ENCODE peak calls at places on chromosome 17, in five cellular contexts. X, Y, G, L and N are unnamed samples.

GRCh38 chr17:80359422-80360110 is 55.4 kb upstream of the ENDOV start:
- DNase-seq in X (no peak), Y (no peak), G (no peak), L (no peak), N (no peak)

GRCh38 chr17:27555364-27555763 is 75.6 kb upstream of the LGALS9 start:
- DNase-seq in X (no peak), Y (no peak), G (no peak), L (no peak), N (no peak)

GRCh38 chr17:48055531-48056245 is 7.5 kb downstream of the NFE2L1 start:
- DNase-seq in X (peak; percentile 92), Y (no peak), G (peak; percentile 70), L (peak; percentile 96), N (peak; percentile 92)

GRCh38 chr17:1727258-1727789 is 2.8 kb downstream of the WDR81 start:
- DNase-seq in X (no peak), Y (no peak), G (no peak), L (no peak), N (no peak)

GRCh38 chr17:40038882-40039513 is 15.2 kb downstream of the MED24 start:
- DNase-seq in X (peak; percentile 87), Y (no peak), G (no peak), L (peak; percentile 74), N (peak; percentile 91)

GRCh38 chr17:27846042-27846655 is 45.8 kb upstream of the NOS2 start:
- DNase-seq in X (no peak), Y (no peak), G (no peak), L (no peak), N (no peak)

GRCh38 chr17:5958850-5959249 is 111.3 kb upstream of the WSCD1 start:
- DNase-seq in X (no peak), Y (no peak), G (no peak), L (no peak), N (no peak)

GRCh38 chr17:68771867-68772515 is 170.8 kb upstream of the FAM20A start:
- DNase-seq in X (peak; percentile 75), Y (peak; percentile 24), G (no peak), L (no peak), N (peak; percentile 76)

GRCh38 chr17:64499805-64500486 is 3.1 kb upstream of the POLG2 start:
- DNase-seq in X (peak; percentile 60), Y (no peak), G (no peak), L (no peak), N (peak; percentile 36)

GRCh38 chr17:79607941-79608728 is 2.7 kb downstream of the RBFOX3 start:
- DNase-seq in X (no peak), Y (peak; percentile 64), G (peak; percentile 38), L (peak; percentile 91), N (peak; percentile 15)

GRCh38 chr17:69460963-69461922 is 46.7 kb downstream of the MAP2K6 start:
- DNase-seq in X (no peak), Y (no peak), G (no peak), L (no peak), N (no peak)

GRCh38 chr17:30921544-30922196 is at the start of gene ADAP2:
- DNase-seq in X (no peak), Y (no peak), G (no peak), L (peak; percentile 68), N (peak; percentile 26)

GRCh38 chr17:1997587-1998425 is 27.3 kb downstream of the RTN4RL1 start:
- DNase-seq in X (no peak), Y (peak; percentile 59), G (no peak), L (peak; percentile 76), N (no peak)

GRCh38 chr17:4631836-4632582 is 9.5 kb downstream of the ALOX15 start:
- DNase-seq in X (peak; percentile 47), Y (no peak), G (peak; percentile 57), L (peak; percentile 80), N (peak; percentile 5)

GRCh38 chr17:55283256-55283965 is 18.7 kb downstream of the HLF start:
- DNase-seq in X (no peak), Y (no peak), G (no peak), L (no peak), N (no peak)

GRCh38 chr17:59848778-59849177 is 44.0 kb downstream of the TUBD1 start:
- DNase-seq in X (peak; percentile 75), Y (no peak), G (no peak), L (no peak), N (peak; percentile 82)

GRCh38 chr17:76277300-76278267 is 12.4 kb downstream of the UBALD2 start:
- DNase-seq in X (no peak), Y (no peak), G (no peak), L (no peak), N (peak; percentile 55)

GRCh38 chr17:73191443-73192218 is 1.2 kb upstream of the COG1 start:
- DNase-seq in X (peak; percentile 69), Y (peak; percentile 56), G (no peak), L (peak; percentile 77), N (peak; percentile 80)

GRCh38 chr17:67241719-67242341 is 3.2 kb downstream of the HELZ start:
- DNase-seq in X (no peak), Y (no peak), G (no peak), L (no peak), N (no peak)

GRCh38 chr17:32723310-32723955 is 153.5 kb downstream of the MYO1D start:
- DNase-seq in X (peak; percentile 7), Y (no peak), G (no peak), L (no peak), N (peak; percentile 10)

GRCh38 chr17:59842901-59843652 is 49.7 kb downstream of the TUBD1 start:
- DNase-seq in X (peak; percentile 97), Y (no peak), G (no peak), L (peak; percentile 37), N (peak; percentile 98)

GRCh38 chr17:49260011-49260921 is 29.7 kb upstream of the PHOSPHO1 start:
- DNase-seq in X (peak; percentile 82), Y (peak; percentile 37), G (no peak), L (peak; percentile 74), N (peak; percentile 96)

GRCh38 chr17:33183487-33184026 is 109.5 kb downstream of the ASIC2 start:
- DNase-seq in X (no peak), Y (no peak), G (no peak), L (no peak), N (no peak)

GRCh38 chr17:47945529-47946508 is 4.4 kb downstream of the PNPO start:
- DNase-seq in X (no peak), Y (no peak), G (no peak), L (no peak), N (no peak)

GRCh38 chr17:7213895-7214299 is 5.7 kb downstream of the DLG4 start:
- DNase-seq in X (peak; percentile 73), Y (peak; percentile 100), G (peak; percentile 92), L (peak; percentile 99), N (peak; percentile 95)

GRCh38 chr17:49114703-49115102 is 17.9 kb upstream of the B4GALNT2 start:
- DNase-seq in X (no peak), Y (no peak), G (no peak), L (no peak), N (no peak)

DNA sequence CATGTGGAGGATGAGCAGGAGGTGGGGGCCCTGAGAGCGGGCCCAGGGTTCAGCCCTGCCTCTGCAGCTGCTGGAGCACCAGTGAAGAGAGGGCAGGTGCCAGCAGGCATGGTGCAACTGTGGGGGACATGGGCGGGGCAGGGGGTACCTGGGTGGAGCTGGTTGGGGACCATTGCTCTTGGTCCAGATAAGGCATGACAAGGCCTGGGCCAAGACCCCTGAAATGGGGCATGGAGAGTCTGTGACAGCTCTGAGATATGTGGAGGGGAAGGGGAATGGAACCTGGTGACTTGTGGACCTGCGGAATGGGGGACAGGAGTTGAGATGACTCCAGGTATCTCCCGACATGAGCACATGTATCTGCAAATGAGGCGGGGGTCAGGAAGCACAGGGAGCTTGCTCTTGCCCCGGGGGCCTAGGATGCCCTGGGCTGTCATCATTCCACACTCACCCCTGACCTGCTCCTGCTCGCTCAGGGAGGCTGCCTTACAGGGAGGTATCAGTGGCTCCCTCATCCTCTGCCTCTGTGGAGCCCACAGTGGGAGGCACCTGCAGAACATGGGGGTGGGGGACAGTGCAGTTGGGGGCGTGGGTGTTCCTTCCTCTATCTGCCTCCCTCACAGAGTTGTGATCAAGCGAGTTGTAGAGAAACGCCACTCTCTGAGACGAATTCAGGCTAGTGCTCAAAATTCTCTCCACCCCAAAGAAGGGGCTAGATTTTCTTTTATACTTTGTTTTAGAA is 40.2 kb downstream of the TMEM235 start:
- DNase-seq in X (no peak), Y (no peak), G (no peak), L (no peak), N (no peak)
- H2BK15ac ChIP-seq in X (no peak overlapping the region), Y (peak overlapping the region; percentile 69), G (peak overlapping the region; percentile 19), L (no peak overlapping the region), N (no peak overlapping the region)

GRCh38 chr17:10116676-10117075 is 81.7 kb downstream of the GAS7 start:
- DNase-seq in X (no peak), Y (no peak), G (no peak), L (no peak), N (no peak)
- H3K27ac ChIP-seq in X (no peak overlapping the region), Y (no peak overlapping the region), G (no peak overlapping the region), L (no peak overlapping the region), N (no peak overlapping the region)

DNA sequence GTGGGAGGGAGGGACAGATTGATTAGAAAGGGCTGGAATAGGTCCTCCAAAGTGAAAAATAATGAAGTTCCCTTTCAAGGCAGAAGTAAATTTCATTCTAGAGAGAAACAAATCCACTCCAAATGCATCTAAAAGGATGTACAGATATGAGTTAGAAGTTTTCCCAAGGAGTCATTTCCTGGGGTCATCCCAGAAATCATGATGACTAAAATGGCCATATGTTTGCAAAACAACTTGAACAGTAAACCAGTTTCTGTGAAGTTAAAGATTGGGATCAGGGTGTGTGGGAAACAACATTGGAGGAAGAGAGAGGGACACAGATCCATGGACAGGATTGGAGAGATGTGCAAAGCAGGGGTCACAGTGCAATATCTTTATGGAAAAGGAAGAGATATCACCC is 32.5 kb upstream of the ARHGAP44 start:
- DNase-seq in X (peak; percentile 82), Y (no peak), G (no peak), L (no peak), N (peak; percentile 80)
- H4K91ac ChIP-seq in X (no peak overlapping the region), Y (no peak overlapping the region), G (no peak overlapping the region), L (no peak overlapping the region), N (no peak overlapping the region)

GRCh38 chr17:50931003-50931878 is 65.1 kb upstream of the TOB1 start:
- DNase-seq in X (peak; percentile 86), Y (peak; percentile 76), G (no peak), L (peak; percentile 91), N (peak; percentile 92)
- H2BK15ac ChIP-seq in X (peak overlapping the region; percentile 51), Y (peak overlapping the region; percentile 81), G (no peak overlapping the region), L (no peak overlapping the region), N (peak overlapping the region; percentile 85)

GRCh38 chr17:50274945-50275221 is 617 bp downstream of the TMEM92 start:
- DNase-seq in X (no peak), Y (no peak), G (no peak), L (no peak), N (no peak)
- H3K27ac ChIP-seq in X (no peak overlapping the region), Y (no peak overlapping the region), G (no peak overlapping the region), L (no peak overlapping the region), N (no peak overlapping the region)

GRCh38 chr17:43574348-43574747 is 28.2 kb upstream of the ETV4 start:
- DNase-seq in X (no peak), Y (no peak), G (no peak), L (no peak), N (no peak)

GRCh38 chr17:43578352-43578698 is 32.2 kb upstream of the ETV4 start:
- DNase-seq in X (no peak), Y (no peak), G (no peak), L (no peak), N (no peak)

GRCh38 chr17:43578699-43579569 is 32.8 kb upstream of the ETV4 start:
- DNase-seq in X (peak; percentile 85), Y (no peak), G (no peak), L (peak; percentile 70), N (peak; percentile 81)

GRCh38 chr17:43574896-43575525 is 28.9 kb upstream of the ETV4 start:
- DNase-seq in X (no peak), Y (no peak), G (no peak), L (no peak), N (no peak)

GRCh38 chr17:43576563-43577229 is 30.6 kb upstream of the ETV4 start:
- DNase-seq in X (peak; percentile 77), Y (peak; percentile 89), G (peak; percentile 73), L (peak; percentile 92), N (peak; percentile 67)
- H4K91ac ChIP-seq in X (no peak overlapping the region), Y (no peak overlapping the region), G (no peak overlapping the region), L (no peak overlapping the region), N (no peak overlapping the region)